ENCODE peak calls at places on chromosomes 12 and 14, in four cellular contexts. V, W, U and J are unnamed samples.

GRCh38 chr12:90593596-90594290 is 361.2 kb downstream of the CCER1 start:
- DNase-seq in V (peak), W (no peak), U (no peak), J (no peak)

GRCh38 chr14:92586966-92587365 is 73.4 kb downstream of the RIN3 start:
- DNase-seq in W (no peak), U (no peak), V (no peak), J (no peak)

GRCh38 chr14:65184032-65184764 is 81.9 kb upstream of the MAX start:
- DNase-seq in V (peak), U (peak), W (no peak), J (no peak)

GRCh38 chr14:63603749-63604277 is 37.9 kb downstream of the WDR89 start:
- DNase-seq in W (no peak), V (peak), U (no peak), J (no peak)

GRCh38 chr12:39920222-39920621 is 185.7 kb downstream of the SLC2A13 start:
- DNase-seq in W (no peak), U (no peak), V (no peak), J (no peak)

GRCh38 chr12:83763425-83763824 is 1076.7 kb downstream of the TMTC2 start:
- DNase-seq in U (no peak), V (peak), W (no peak), J (no peak)

GRCh38 chr12:41893491-41893890 is 251.2 kb downstream of the GXYLT1 start:
- DNase-seq in W (no peak), V (no peak), U (no peak), J (no peak)

GRCh38 chr12:106282457-106283097 is 20.0 kb upstream of the TCP11L2 start:
- DNase-seq in W (peak), U (peak), V (peak), J (no peak)

GRCh38 chr14:24817638-24818053 is 183.7 kb upstream of the GZMB start:
- DNase-seq in W (no peak), V (no peak), U (no peak), J (peak)

GRCh38 chr14:64705406-64706118 is 1.3 kb downstream of the PLEKHG3 start:
- DNase-seq in V (no peak), U (no peak), W (peak), J (no peak)

GRCh38 chr12:98814254-98814653 is 169.2 kb downstream of the APAF1 start:
- DNase-seq in U (no peak), V (no peak), W (no peak), J (no peak)

GRCh38 chr14:28116716-28117115 is 649.9 kb upstream of the FOXG1 start:
- DNase-seq in U (no peak), W (no peak), V (peak), J (no peak)

GRCh38 chr14:60396718-60397343 is 89.0 kb downstream of the C14orf39 start:
- DNase-seq in W (no peak), V (no peak), U (no peak), J (no peak)

GRCh38 chr12:45423931-45424330 is 208.0 kb downstream of the ANO6 start:
- DNase-seq in W (no peak), U (no peak), V (no peak), J (no peak)

GRCh38 chr12:93733358-93733757 is 56.2 kb downstream of the CRADD start:
- DNase-seq in V (peak), W (no peak), U (no peak), J (no peak)

DNA sequence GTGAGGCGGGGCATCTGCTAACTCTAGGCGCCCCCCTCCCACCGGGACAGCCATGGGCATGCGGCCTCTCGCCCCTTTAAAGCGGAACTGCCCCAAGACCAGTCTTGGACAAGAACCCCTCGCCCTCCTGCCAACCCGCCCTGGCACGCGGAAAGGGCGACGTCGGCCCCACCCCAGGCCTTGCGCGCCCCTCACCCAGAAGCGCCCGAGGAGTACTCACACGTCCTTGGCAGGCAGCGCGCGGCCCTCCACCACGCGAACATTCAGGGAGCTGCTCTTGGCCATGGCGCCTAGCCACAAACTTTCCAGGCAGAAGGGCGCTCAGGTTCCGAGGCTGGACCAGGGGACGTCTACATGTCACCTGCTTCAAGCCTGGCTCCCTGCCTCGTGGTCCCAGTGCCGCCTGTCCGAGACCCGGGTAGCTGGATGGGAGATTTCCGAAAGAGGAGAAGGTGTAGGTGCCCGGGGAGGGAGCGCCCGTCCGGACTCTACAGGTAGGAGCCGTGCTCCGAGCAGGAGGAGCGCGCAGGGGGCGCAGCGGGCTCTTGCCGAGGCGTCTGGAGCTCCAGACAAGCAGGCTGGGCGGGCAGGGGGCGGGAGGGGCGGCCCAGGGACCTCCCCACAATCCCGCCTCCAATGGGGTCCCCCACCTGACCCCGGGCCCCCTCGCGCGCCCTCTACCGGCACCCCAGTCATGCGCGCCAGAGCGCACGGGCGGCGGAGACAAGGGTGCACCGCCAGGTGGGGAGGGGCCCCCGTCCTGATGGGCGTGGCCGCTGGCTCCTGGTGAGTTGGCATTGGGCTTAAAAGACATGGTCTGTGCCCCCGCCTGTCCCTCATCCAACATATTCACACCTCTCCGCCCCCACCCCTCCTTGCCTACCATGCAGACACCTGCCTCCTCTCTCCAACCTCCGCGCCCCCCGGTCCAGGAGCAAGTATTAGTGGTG is at the start of gene RASAL1:
- DNase-seq in V (peak), W (peak), U (no peak), J (no peak)
- TF ChIP-seq CTCF in V (no peak), W (peak), U (peak), J (no peak)

GRCh38 chr12:112823582-112824149 is 32.1 kb downstream of the RPH3A start:
- DNase-seq in U (no peak), V (no peak), W (no peak), J (no peak)
- TF ChIP-seq CTCF in U (no peak), V (no peak), W (no peak), J (no peak)

DNA sequence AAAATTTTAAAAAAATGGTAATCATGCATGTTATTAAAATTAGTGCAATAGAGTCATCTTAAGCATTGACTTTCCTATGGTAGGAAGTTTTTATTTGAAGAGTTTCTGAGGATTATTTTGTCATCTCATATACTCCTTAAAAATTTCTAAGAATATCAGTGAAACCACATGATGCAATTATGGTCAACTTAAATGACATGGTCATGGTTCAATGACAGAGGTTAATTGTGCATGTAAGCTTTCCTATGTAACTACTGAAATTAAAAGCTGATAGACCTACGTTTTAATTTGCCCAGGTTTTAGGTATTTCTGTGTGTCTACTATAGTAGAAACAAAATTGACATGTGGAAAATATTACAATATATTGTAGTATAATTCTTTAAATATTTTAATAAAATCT is 21.0 kb upstream of the LMO3 start:
- DNase-seq in V (no peak), W (no peak), U (no peak), J (no peak)
- TF ChIP-seq CTCF in V (no peak), W (no peak), U (no peak), J (no peak)

GRCh38 chr12:27162229-27162537 is 79.8 kb upstream of the C12orf71 start:
- DNase-seq in U (no peak), W (no peak), V (no peak), J (no peak)

GRCh38 chr12:27161458-27162228 is 79.3 kb upstream of the C12orf71 start:
- DNase-seq in V (peak), U (no peak), W (no peak), J (no peak)

GRCh38 chr12:27163048-27163715 is 80.8 kb upstream of the C12orf71 start:
- DNase-seq in U (peak), V (peak), W (no peak), J (no peak)

GRCh38 chr12:27164330-27165045 is 79.6 kb upstream of the STK38L start:
- DNase-seq in W (no peak), U (no peak), V (no peak), J (no peak)

DNA sequence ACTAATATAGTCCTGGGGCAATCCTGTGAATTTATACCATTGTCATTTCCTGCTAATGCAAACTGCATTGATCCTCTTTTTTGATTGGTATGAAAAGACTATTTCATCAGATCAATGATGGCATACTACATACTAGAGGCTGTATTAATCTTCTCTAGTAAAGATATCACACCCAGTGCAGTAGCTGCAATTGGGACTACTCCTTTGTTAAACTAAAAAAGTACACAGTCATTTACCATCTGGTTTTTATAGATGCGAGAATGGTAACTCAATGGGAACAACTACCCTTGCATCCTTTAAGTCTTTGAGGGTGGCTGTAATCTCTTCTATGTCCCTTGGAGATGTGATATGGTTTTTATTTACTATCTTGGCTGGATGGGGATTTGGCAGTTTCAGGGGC is 80.2 kb upstream of the STK38L start:
- DNase-seq in V (no peak), W (no peak), U (no peak), J (no peak)
- TF ChIP-seq CTCF in V (no peak), W (no peak), U (no peak), J (no peak)

DNA sequence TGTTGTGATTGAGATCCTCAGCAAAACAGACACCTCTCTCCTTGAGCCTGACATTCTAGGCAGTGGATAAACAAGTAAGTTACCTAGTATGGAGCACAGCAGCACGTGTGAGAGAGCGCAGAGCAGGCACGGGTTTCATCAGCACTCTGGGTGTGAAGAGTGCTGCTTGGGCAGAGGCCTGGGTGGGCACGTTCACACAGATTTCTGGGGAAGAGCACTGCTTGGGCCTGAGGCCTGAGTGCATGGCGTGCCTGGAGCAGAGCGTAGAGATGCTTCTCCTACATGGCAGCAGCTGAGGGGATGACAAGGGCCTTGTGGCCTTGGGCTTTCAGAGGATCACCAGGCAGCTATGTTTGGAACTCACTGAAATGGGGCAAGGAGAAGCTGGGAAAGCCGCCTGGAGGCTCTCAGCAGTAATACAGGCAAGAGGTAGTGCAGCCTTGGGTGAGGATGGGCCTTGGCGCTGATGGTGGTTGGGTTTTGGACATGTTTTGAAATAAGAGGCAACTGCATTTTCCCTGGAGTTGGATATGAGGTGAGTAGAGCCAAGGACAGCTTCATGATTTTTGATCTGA is 17.6 kb downstream of the CKB start:
- DNase-seq in V (no peak), W (no peak), U (no peak), J (no peak)
- TF ChIP-seq CTCF in V (peak), W (peak), U (peak), J (peak)